ENCODE peak calls at places on chromosomes 3 and 15, in ten cellular contexts. One of them, this sample, is unnamed. For H3K36me3, the result is how much of the 10 kb centered on the place peaks cover.

GRCh38 chr15:79702621-79703020 is 194.2 kb downstream of the MTHFS start:
- DNase-seq in PC-9: no peak
- DNase-seq in HCT116: no peak
- DNase-seq in transverse colon: no peak
- DNase-seq in GM23338: no peak
- DNase-seq in Panc1: no peak
- DNase-seq in gastrocnemius medialis: no peak
- DNase-seq in lower lobe of right lung: no peak
- DNase-seq in lung: no peak
- DNase-seq in sigmoid colon: no peak
- DNase-seq in this sample: no peak

GRCh38 chr3:156677120-156677479 is 2.7 kb downstream of the TIPARP start:
- DNase-seq in PC-9: no peak
- DNase-seq in HCT116: no peak
- DNase-seq in transverse colon: no peak
- DNase-seq in GM23338: no peak
- DNase-seq in Panc1: no peak
- DNase-seq in gastrocnemius medialis: no peak
- DNase-seq in lower lobe of right lung: no peak
- DNase-seq in lung: no peak
- DNase-seq in sigmoid colon: no peak
- DNase-seq in this sample: no peak

GRCh38 chr3:37974121-37974927 is 16.3 kb upstream of the VILL start:
- DNase-seq in PC-9: peak
- DNase-seq in HCT116: peak
- DNase-seq in transverse colon: peak
- DNase-seq in GM23338: peak
- DNase-seq in Panc1: peak
- DNase-seq in gastrocnemius medialis: peak
- DNase-seq in lower lobe of right lung: peak
- DNase-seq in lung: peak
- DNase-seq in sigmoid colon: no peak
- DNase-seq in this sample: no peak

GRCh38 chr3:34077796-34078195 is 279.4 kb downstream of the PDCD6IP start:
- DNase-seq in PC-9: no peak
- DNase-seq in HCT116: no peak
- DNase-seq in transverse colon: no peak
- DNase-seq in GM23338: no peak
- DNase-seq in Panc1: no peak
- DNase-seq in gastrocnemius medialis: no peak
- DNase-seq in lower lobe of right lung: no peak
- DNase-seq in lung: no peak
- DNase-seq in sigmoid colon: no peak
- DNase-seq in this sample: no peak

GRCh38 chr3:73479325-73479724 is 145.4 kb downstream of the PDZRN3 start:
- DNase-seq in PC-9: no peak
- DNase-seq in HCT116: no peak
- DNase-seq in transverse colon: no peak
- DNase-seq in GM23338: no peak
- DNase-seq in Panc1: no peak
- DNase-seq in gastrocnemius medialis: no peak
- DNase-seq in lower lobe of right lung: no peak
- DNase-seq in lung: no peak
- DNase-seq in sigmoid colon: no peak
- DNase-seq in this sample: no peak

GRCh38 chr15:35136552-35136951 is 51.5 kb upstream of the NANOGP8 start:
- DNase-seq in PC-9: no peak
- DNase-seq in HCT116: no peak
- DNase-seq in transverse colon: no peak
- DNase-seq in GM23338: no peak
- DNase-seq in Panc1: no peak
- DNase-seq in gastrocnemius medialis: no peak
- DNase-seq in lower lobe of right lung: no peak
- DNase-seq in lung: no peak
- DNase-seq in sigmoid colon: no peak
- DNase-seq in this sample: no peak

GRCh38 chr15:101068961-101069734 is 150.0 kb downstream of the LRRK1 start:
- DNase-seq in PC-9: no peak
- DNase-seq in HCT116: no peak
- DNase-seq in transverse colon: no peak
- DNase-seq in GM23338: peak
- DNase-seq in Panc1: no peak
- DNase-seq in gastrocnemius medialis: no peak
- DNase-seq in lower lobe of right lung: peak
- DNase-seq in lung: no peak
- DNase-seq in sigmoid colon: no peak
- DNase-seq in this sample: no peak

GRCh38 chr3:51279448-51279847 is 105.6 kb upstream of the MANF start:
- DNase-seq in PC-9: no peak
- DNase-seq in HCT116: no peak
- DNase-seq in transverse colon: no peak
- DNase-seq in GM23338: no peak
- DNase-seq in Panc1: no peak
- DNase-seq in gastrocnemius medialis: no peak
- DNase-seq in lower lobe of right lung: no peak
- DNase-seq in lung: no peak
- DNase-seq in sigmoid colon: no peak
- DNase-seq in this sample: no peak

GRCh38 chr15:42270996-42271395 is 2.0 kb upstream of the GANC start:
- DNase-seq in PC-9: no peak
- DNase-seq in HCT116: no peak
- DNase-seq in transverse colon: no peak
- DNase-seq in GM23338: no peak
- DNase-seq in Panc1: no peak
- DNase-seq in gastrocnemius medialis: no peak
- DNase-seq in lower lobe of right lung: no peak
- DNase-seq in lung: no peak
- DNase-seq in sigmoid colon: no peak
- DNase-seq in this sample: no peak

GRCh38 chr15:31197497-31198414 is 96.2 kb upstream of the TRPM1 start:
- DNase-seq in PC-9: no peak
- DNase-seq in HCT116: no peak
- DNase-seq in transverse colon: peak
- DNase-seq in GM23338: peak
- DNase-seq in Panc1: no peak
- DNase-seq in gastrocnemius medialis: no peak
- DNase-seq in lower lobe of right lung: peak
- DNase-seq in lung: no peak
- DNase-seq in sigmoid colon: no peak
- DNase-seq in this sample: no peak

DNA sequence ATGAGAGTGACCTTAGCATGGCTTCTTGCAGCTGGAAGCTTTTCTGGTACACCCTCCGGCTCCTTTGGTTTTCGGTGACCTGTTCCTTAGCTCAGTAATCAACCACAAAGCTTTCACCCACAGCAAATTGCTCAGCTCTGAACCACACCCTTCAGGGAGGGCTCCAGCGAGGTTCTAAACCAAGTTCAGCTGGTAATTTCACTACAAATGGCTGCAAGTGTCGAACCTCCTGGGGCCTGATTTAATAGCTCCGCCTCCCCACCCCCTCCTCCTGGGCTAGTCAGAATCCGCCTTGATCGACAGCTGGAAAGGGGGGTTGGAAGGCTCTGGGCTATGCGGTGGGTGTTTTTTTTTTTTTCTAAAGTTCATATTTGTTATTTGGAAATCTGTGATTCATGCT is 150.9 kb upstream of the MCTP2 start:
- DNase-seq in PC-9: no peak
- DNase-seq in HCT116: no peak
- DNase-seq in transverse colon: no peak
- DNase-seq in GM23338: peak
- DNase-seq in Panc1: no peak
- DNase-seq in gastrocnemius medialis: peak
- DNase-seq in lower lobe of right lung: no peak
- DNase-seq in lung: no peak
- DNase-seq in sigmoid colon: no peak
- DNase-seq in this sample: peak
- H3K36me3 ChIP-seq in PC-9: under half
- H3K36me3 ChIP-seq in HCT116: under half
- H3K36me3 ChIP-seq in transverse colon: under half
- H3K36me3 ChIP-seq in GM23338: under half
- H3K36me3 ChIP-seq in Panc1: under half
- H3K36me3 ChIP-seq in gastrocnemius medialis: under half
- H3K36me3 ChIP-seq in lower lobe of right lung: under half
- H3K36me3 ChIP-seq in lung: under half
- H3K36me3 ChIP-seq in sigmoid colon: under half
- H3K36me3 ChIP-seq in this sample: under half

GRCh38 chr3:158718490-158719170 is 13.6 kb downstream of the RARRES1 start:
- DNase-seq in PC-9: peak
- DNase-seq in HCT116: peak
- DNase-seq in transverse colon: peak
- DNase-seq in GM23338: no peak
- DNase-seq in Panc1: no peak
- DNase-seq in gastrocnemius medialis: no peak
- DNase-seq in lower lobe of right lung: no peak
- DNase-seq in lung: no peak
- DNase-seq in sigmoid colon: no peak
- DNase-seq in this sample: peak
- TF ChIP-seq CTCF in PC-9: no peak
- TF ChIP-seq CTCF in HCT116: no peak
- TF ChIP-seq CTCF in transverse colon: no peak
- TF ChIP-seq CTCF in GM23338: no peak
- TF ChIP-seq CTCF in Panc1: no peak
- TF ChIP-seq CTCF in gastrocnemius medialis: no peak
- TF ChIP-seq CTCF in lower lobe of right lung: no peak
- TF ChIP-seq CTCF in lung: no peak
- TF ChIP-seq CTCF in sigmoid colon: no peak
- TF ChIP-seq CTCF in this sample: no peak

GRCh38 chr15:62605292-62605691 is 437.3 kb upstream of the TPM1 start:
- DNase-seq in PC-9: no peak
- DNase-seq in HCT116: no peak
- DNase-seq in transverse colon: no peak
- DNase-seq in GM23338: no peak
- DNase-seq in Panc1: no peak
- DNase-seq in gastrocnemius medialis: no peak
- DNase-seq in lower lobe of right lung: no peak
- DNase-seq in lung: no peak
- DNase-seq in sigmoid colon: no peak
- DNase-seq in this sample: no peak
- H3K4me3 ChIP-seq in PC-9: no peak
- H3K4me3 ChIP-seq in HCT116: no peak
- H3K4me3 ChIP-seq in transverse colon: no peak
- H3K4me3 ChIP-seq in GM23338: no peak
- H3K4me3 ChIP-seq in Panc1: no peak
- H3K4me3 ChIP-seq in gastrocnemius medialis: no peak
- H3K4me3 ChIP-seq in lower lobe of right lung: no peak
- H3K4me3 ChIP-seq in lung: no peak
- H3K4me3 ChIP-seq in sigmoid colon: no peak
- H3K4me3 ChIP-seq in this sample: no peak

GRCh38 chr3:179565496-179565895 is 2.8 kb downstream of the ACTL6A start:
- DNase-seq in PC-9: no peak
- DNase-seq in HCT116: no peak
- DNase-seq in transverse colon: no peak
- DNase-seq in GM23338: no peak
- DNase-seq in Panc1: no peak
- DNase-seq in gastrocnemius medialis: no peak
- DNase-seq in lower lobe of right lung: no peak
- DNase-seq in lung: no peak
- DNase-seq in sigmoid colon: no peak
- DNase-seq in this sample: no peak

GRCh38 chr3:179562467-179563297 is at the start of gene ACTL6A:
- DNase-seq in PC-9: peak
- DNase-seq in HCT116: peak
- DNase-seq in transverse colon: peak
- DNase-seq in GM23338: peak
- DNase-seq in Panc1: peak
- DNase-seq in gastrocnemius medialis: peak
- DNase-seq in lower lobe of right lung: peak
- DNase-seq in lung: peak
- DNase-seq in sigmoid colon: peak
- DNase-seq in this sample: peak

GRCh38 chr3:179558742-179559364 is 3.9 kb upstream of the ACTL6A start:
- DNase-seq in PC-9: peak
- DNase-seq in HCT116: peak
- DNase-seq in transverse colon: peak
- DNase-seq in GM23338: peak
- DNase-seq in Panc1: peak
- DNase-seq in gastrocnemius medialis: peak
- DNase-seq in lower lobe of right lung: no peak
- DNase-seq in lung: peak
- DNase-seq in sigmoid colon: peak
- DNase-seq in this sample: no peak

GRCh38 chr3:179563298-179563934 is 690 bp downstream of the ACTL6A start:
- DNase-seq in PC-9: peak
- DNase-seq in HCT116: peak
- DNase-seq in transverse colon: peak
- DNase-seq in GM23338: peak
- DNase-seq in Panc1: peak
- DNase-seq in gastrocnemius medialis: peak
- DNase-seq in lower lobe of right lung: peak
- DNase-seq in lung: peak
- DNase-seq in sigmoid colon: peak
- DNase-seq in this sample: peak

DNA sequence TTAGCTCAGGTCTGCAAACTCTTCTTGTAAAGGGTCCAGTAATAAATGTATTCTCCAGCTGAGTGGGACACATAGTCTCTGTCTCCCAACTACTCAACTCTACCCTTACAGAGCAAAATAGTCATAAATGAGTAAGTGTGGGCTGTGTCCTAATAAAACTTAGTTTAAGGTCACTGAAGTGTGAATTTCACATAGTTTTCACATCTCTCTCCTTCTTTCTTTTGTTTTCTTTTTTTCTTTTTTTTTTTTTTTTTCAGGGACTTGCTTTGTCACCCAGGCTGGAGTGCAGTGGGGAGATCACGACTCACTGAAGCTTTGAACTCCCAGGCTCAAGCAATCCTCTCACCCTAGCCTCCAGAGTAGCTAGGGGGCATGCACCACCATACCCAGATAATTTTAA is 1.9 kb upstream of the ACTL6A start:
- DNase-seq in PC-9: no peak
- DNase-seq in HCT116: no peak
- DNase-seq in transverse colon: no peak
- DNase-seq in GM23338: no peak
- DNase-seq in Panc1: no peak
- DNase-seq in gastrocnemius medialis: no peak
- DNase-seq in lower lobe of right lung: no peak
- DNase-seq in lung: no peak
- DNase-seq in sigmoid colon: no peak
- DNase-seq in this sample: no peak
- H3K36me3 ChIP-seq in PC-9: under half
- H3K36me3 ChIP-seq in HCT116: under half
- H3K36me3 ChIP-seq in transverse colon: under half
- H3K36me3 ChIP-seq in GM23338: under half
- H3K36me3 ChIP-seq in Panc1: under half
- H3K36me3 ChIP-seq in gastrocnemius medialis: under half
- H3K36me3 ChIP-seq in lower lobe of right lung: under half
- H3K36me3 ChIP-seq in lung: under half
- H3K36me3 ChIP-seq in sigmoid colon: under half
- H3K36me3 ChIP-seq in this sample: under half

GRCh38 chr3:148873928-148874326 is 8.8 kb downstream of the CPA3 start:
- DNase-seq in PC-9: no peak
- DNase-seq in HCT116: no peak
- DNase-seq in transverse colon: no peak
- DNase-seq in GM23338: no peak
- DNase-seq in Panc1: no peak
- DNase-seq in gastrocnemius medialis: no peak
- DNase-seq in lower lobe of right lung: no peak
- DNase-seq in lung: no peak
- DNase-seq in sigmoid colon: no peak
- DNase-seq in this sample: no peak
- TF ChIP-seq CTCF in PC-9: no peak
- TF ChIP-seq CTCF in HCT116: no peak
- TF ChIP-seq CTCF in transverse colon: no peak
- TF ChIP-seq CTCF in GM23338: no peak
- TF ChIP-seq CTCF in Panc1: no peak
- TF ChIP-seq CTCF in gastrocnemius medialis: no peak
- TF ChIP-seq CTCF in lower lobe of right lung: no peak
- TF ChIP-seq CTCF in lung: no peak
- TF ChIP-seq CTCF in sigmoid colon: no peak
- TF ChIP-seq CTCF in this sample: no peak